ENCODE peak calls at places on chromosomes 5 and 9, in six cellular contexts. N is substantia nigra; I is lung; H is stimulated activated CD4-positive, alpha-beta T cell treated with anti-CD3 and anti-CD28 coated beads, Interleukin-4, amount 100 ng/mL, for 4 hours; Z is right atrium auricular region; W is fibroblast of lung. Q is an unnamed sample.

GRCh38 chr5:54030981-54031380 is 279.4 kb downstream of the ARL15 start:
- DNase-seq in N (no peak), I (no peak), H (no peak), Z (no peak), W (no peak), Q (no peak)

GRCh38 chr5:1222621-1223277 is 2.4 kb upstream of the SLC6A18 start:
- DNase-seq in N (no peak), I (no peak), H (no peak), Z (no peak), W (no peak), Q (no peak)

GRCh38 chr5:176543428-176544182 is 5.5 kb upstream of the CDHR2 start:
- DNase-seq in N (no peak), I (peak), H (peak), Z (no peak), W (peak), Q (peak)

GRCh38 chr9:96022445-96023031 is 147.0 kb downstream of the ERCC6L2 start:
- DNase-seq in N (no peak), I (peak), H (no peak), Z (no peak), W (no peak), Q (no peak)

GRCh38 chr5:139660916-139661814 is 13.0 kb downstream of the CXXC5 start:
- DNase-seq in N (peak), I (peak), H (no peak), Z (peak), W (peak), Q (peak)

GRCh38 chr5:147391781-147392180 is 118.1 kb downstream of the DPYSL3 start:
- DNase-seq in N (no peak), I (no peak), H (no peak), Z (peak), W (peak), Q (peak)

GRCh38 chr9:117180896-117181456 is 233.9 kb downstream of the ASTN2 start:
- DNase-seq in N (no peak), I (no peak), H (no peak), Z (no peak), W (no peak), Q (no peak)

GRCh38 chr9:79583957-79584654 is 12.3 kb downstream of the TLE4 start:
- DNase-seq in N (no peak), I (peak), H (no peak), Z (no peak), W (no peak), Q (peak)

GRCh38 chr9:7315116-7315515 is 484.5 kb downstream of the DMAC1 start:
- DNase-seq in N (no peak), I (no peak), H (no peak), Z (no peak), W (no peak), Q (no peak)

GRCh38 chr9:20685769-20686168 is 1.7 kb downstream of the FOCAD start:
- DNase-seq in N (no peak), I (no peak), H (no peak), Z (no peak), W (no peak), Q (no peak)

GRCh38 chr5:28397502-28397941 is 1359.1 kb upstream of the CDH9 start:
- DNase-seq in N (no peak), I (no peak), H (no peak), Z (no peak), W (peak), Q (peak)

GRCh38 chr9:113158446-113158845 is 7.6 kb downstream of the SLC31A2 start:
- DNase-seq in N (no peak), I (no peak), H (no peak), Z (no peak), W (no peak), Q (no peak)

GRCh38 chr9:14361074-14361473 is 47.1 kb upstream of the NFIB start:
- DNase-seq in N (no peak), I (no peak), H (no peak), Z (no peak), W (no peak), Q (no peak)

GRCh38 chr5:160452721-160453263 is 31.1 kb downstream of the PTTG1 start:
- DNase-seq in N (no peak), I (no peak), H (no peak), Z (no peak), W (no peak), Q (no peak)

GRCh38 chr5:178324481-178325310 is 92.1 kb upstream of the PHYKPL start:
- DNase-seq in N (no peak), I (no peak), H (no peak), Z (no peak), W (no peak), Q (no peak)

GRCh38 chr5:60810036-60810435 is 34.0 kb downstream of the ELOVL7 start:
- DNase-seq in N (no peak), I (no peak), H (no peak), Z (no peak), W (no peak), Q (no peak)

GRCh38 chr9:99076483-99077171 is 28.3 kb upstream of the TGFBR1 start:
- DNase-seq in N (no peak), I (no peak), H (no peak), Z (no peak), W (no peak), Q (no peak)

GRCh38 chr5:172586118-172587060 is 54.7 kb upstream of the NEURL1B start:
- DNase-seq in N (no peak), I (no peak), H (no peak), Z (no peak), W (no peak), Q (no peak)

GRCh38 chr5:6729400-6730310 is 16.4 kb downstream of the TENT4A start:
- DNase-seq in N (no peak), I (no peak), H (peak), Z (no peak), W (no peak), Q (no peak)

GRCh38 chr5:6475626-6476312 is 27.1 kb downstream of the UBE2QL1 start:
- DNase-seq in N (no peak), I (no peak), H (no peak), Z (no peak), W (no peak), Q (no peak)

Q was measured in iris pigment epithelial cell.